ENCODE peak calls at places on chromosomes 16 and 17, in six cellular contexts. Q is activated T-cell treated with anti-CD3 and anti-CD28 coated beads, Interleukin-2, amount 50 U/mL, for 48 hours; P is mucosa of descending colon; H is ascending aorta; C is substantia nigra; U is activated CD4-positive, alpha-beta T cell treated with anti-CD3 and anti-CD28 coated beads for 24 hours. S is an unnamed sample.

GRCh38 chr16:4358831-4359561 is 7.9 kb upstream of the PAM16 start:
- DNase-seq in Q (peak), P (peak), H (peak), C (peak), U (peak), S (peak)

GRCh38 chr16:57148481-57148880 is 37.4 kb downstream of the PSME3IP1 start:
- DNase-seq in Q (no peak), P (no peak), H (no peak), C (no peak), U (no peak), S (no peak)

GRCh38 chr17:72656114-72656763 is 436.2 kb downstream of the SLC39A11 start:
- DNase-seq in Q (no peak), P (no peak), H (no peak), C (no peak), U (no peak), S (no peak)

GRCh38 chr17:2346475-2346874 is 9.2 kb downstream of the SGSM2 start:
- DNase-seq in Q (no peak), P (no peak), H (no peak), C (no peak), U (no peak), S (no peak)

GRCh38 chr17:55735784-55736405 is 13.2 kb upstream of the TMEM100 start:
- DNase-seq in Q (peak), P (no peak), H (peak), C (no peak), U (no peak), S (peak)

GRCh38 chr17:3551189-3551588 is 6.4 kb downstream of the TRPV3 start:
- DNase-seq in Q (no peak), P (peak), H (no peak), C (no peak), U (no peak), S (no peak)

GRCh38 chr17:61205931-61206330 is 193.7 kb upstream of the TBX2 start:
- DNase-seq in Q (no peak), P (no peak), H (no peak), C (no peak), U (no peak), S (no peak)

GRCh38 chr16:79571065-79571697 is 29.4 kb downstream of the MAF start:
- DNase-seq in Q (no peak), P (no peak), H (no peak), C (no peak), U (no peak), S (no peak)

GRCh38 chr16:71421911-71422310 is 19.9 kb downstream of the TLE7 start:
- DNase-seq in Q (peak), P (peak), H (no peak), C (no peak), U (no peak), S (peak)

GRCh38 chr16:27367463-27368357 is 34.3 kb upstream of the IL21R start:
- DNase-seq in Q (peak), P (peak), H (peak), C (peak), U (peak), S (peak)

GRCh38 chr17:28846231-28846630 is 3.6 kb upstream of the FAM222B start:
- DNase-seq in Q (no peak), P (no peak), H (no peak), C (no peak), U (no peak), S (no peak)

S was measured in stimulated activated CD8-positive, alpha-beta memory T cell treated with anti-CD3 and anti-CD28 coated beads, Interleukin-4, amount 100 ng/mL, for 48 hours.